ENCODE peak calls at places on chromosomes 5 and 9, in ten cellular contexts. J, P, R, E, Q, F, O, W, C and V are unnamed samples.

GRCh38 chr5:124236366-124237231 is 509.8 kb downstream of the ZNF608 start:
- DNase-seq in R (peak), C (no peak), J (peak), P (no peak), F (peak), Q (no peak), O (no peak), E (no peak), W (no peak), V (no peak)

GRCh38 chr5:34589832-34590231 is 66.3 kb upstream of the RAI14 start:
- DNase-seq in E (no peak), R (no peak), J (no peak), F (no peak), C (no peak), Q (no peak), W (no peak), P (no peak), O (no peak), V (no peak)

GRCh38 chr5:13234-13633 is 78.7 kb upstream of the PLEKHG4B start:
- DNase-seq in W (no peak), Q (no peak), J (no peak), O (no peak), E (no peak), F (no peak), P (no peak), C (no peak), R (no peak), V (no peak)

GRCh38 chr5:127068771-127069330 is 4.5 kb downstream of the C5orf63 start:
- DNase-seq in J (no peak), R (peak), F (peak), W (peak), E (no peak), Q (no peak), C (no peak), P (no peak), O (no peak), V (no peak)

GRCh38 chr9:79012561-79012960 is 559.2 kb upstream of the TLE4 start:
- DNase-seq in F (peak), P (no peak), C (no peak), E (no peak), J (peak), O (no peak), Q (no peak), R (peak), W (no peak), V (peak)

GRCh38 chr5:72790188-72790587 is 26.3 kb upstream of the TNPO1 start:
- DNase-seq in E (no peak), J (peak), C (no peak), W (no peak), O (no peak), R (peak), Q (no peak), F (no peak), P (no peak), V (no peak)

GRCh38 chr9:93698140-93698908 is 121.9 kb downstream of the PHF2 start:
- DNase-seq in R (no peak), E (no peak), O (peak), W (no peak), J (no peak), F (no peak), P (peak), C (no peak), Q (no peak), V (no peak)

GRCh38 chr5:180683523-180683922 is 34.1 kb upstream of the FLT4 start:
- DNase-seq in Q (no peak), F (no peak), W (no peak), C (no peak), E (no peak), P (no peak), R (no peak), J (no peak), O (no peak), V (no peak)

GRCh38 chr5:146699729-146700430 is 178.7 kb downstream of the PPP2R2B start:
- DNase-seq in P (no peak), E (no peak), W (no peak), C (no peak), R (no peak), F (no peak), J (no peak), O (no peak), Q (no peak), V (no peak)

GRCh38 chr5:138974227-138975063 is 99.3 kb upstream of the LRRTM2 start:
- DNase-seq in C (no peak), O (no peak), W (no peak), P (no peak), Q (no peak), F (peak), E (no peak), R (peak), J (no peak), V (no peak)

GRCh38 chr5:131475416-131476045 is 159.5 kb downstream of the RAPGEF6 start:
- DNase-seq in P (no peak), O (no peak), W (peak), C (no peak), E (no peak), F (peak), R (no peak), J (no peak), Q (no peak), V (no peak)

GRCh38 chr9:6930827-6931226 is 173.1 kb downstream of the KDM4C start:
- DNase-seq in P (no peak), F (peak), J (peak), C (no peak), E (no peak), O (no peak), R (peak), W (no peak), Q (no peak), V (no peak)

GRCh38 chr9:18448101-18448500 is 25.9 kb upstream of the ADAMTSL1 start:
- DNase-seq in O (no peak), C (no peak), E (no peak), F (no peak), P (no peak), W (no peak), Q (no peak), J (no peak), R (no peak), V (no peak)

GRCh38 chr5:174418809-174419522 is 305.4 kb upstream of the MSX2 start:
- DNase-seq in C (peak), P (no peak), J (peak), R (no peak), Q (no peak), E (peak), O (no peak), F (peak), W (peak), V (no peak)

GRCh38 chr5:174970502-174970901 is 246.1 kb downstream of the MSX2 start:
- DNase-seq in E (no peak), C (no peak), Q (no peak), O (no peak), F (no peak), J (no peak), P (no peak), W (no peak), R (no peak), V (no peak)

GRCh38 chr5:134464988-134465855 is 53.5 kb upstream of the CDKN2AIPNL start:
- DNase-seq in W (no peak), R (no peak), E (no peak), Q (no peak), C (peak), O (peak), J (peak), P (peak), F (no peak), V (no peak)

GRCh38 chr5:143405063-143405746 is 1.7 kb upstream of the NR3C1 start:
- DNase-seq in J (peak), O (peak), R (peak), P (peak), C (peak), F (peak), W (peak), Q (peak), E (peak), V (no peak)

GRCh38 chr5:136038635-136039034 is 9.8 kb downstream of the TGFBI start:
- DNase-seq in E (no peak), Q (no peak), J (no peak), R (peak), O (no peak), F (peak), P (peak), W (no peak), C (no peak), V (no peak)

GRCh38 chr5:1736889-1737711 is 62.5 kb downstream of the MRPL36 start:
- DNase-seq in R (no peak), P (no peak), J (no peak), W (peak), E (no peak), Q (no peak), O (peak), F (no peak), C (no peak), V (no peak)

GRCh38 chr9:124527781-124528180 is 20.6 kb upstream of the NR5A1 start:
- DNase-seq in W (peak), R (peak), F (no peak), P (no peak), J (no peak), E (no peak), O (no peak), C (no peak), Q (no peak), V (no peak)

GRCh38 chr5:3310551-3311340 is 284.9 kb upstream of the IRX1 start:
- DNase-seq in Q (no peak), J (peak), P (no peak), C (no peak), O (no peak), E (no peak), F (peak), W (no peak), R (peak), V (peak)

GRCh38 chr9:36152741-36153438 is 16.3 kb upstream of the CCIN start:
- DNase-seq in F (no peak), P (peak), C (no peak), J (no peak), W (no peak), Q (no peak), O (peak), E (no peak), R (no peak), V (no peak)

GRCh38 chr9:131012023-131012334 is 3.0 kb downstream of the LAMC3 start:
- DNase-seq in P (no peak), Q (no peak), R (no peak), J (no peak), W (no peak), E (no peak), F (peak), O (no peak), C (no peak), V (no peak)

GRCh38 chr9:101592788-101593187 is 2.0 kb downstream of the PPP3R2 start:
- DNase-seq in C (no peak), R (no peak), E (no peak), J (peak), P (no peak), Q (no peak), W (peak), F (no peak), O (no peak), V (no peak)

GRCh38 chr5:137743031-137743640 is 7.2 kb upstream of the KLHL3 start:
- DNase-seq in W (peak), J (peak), E (peak), F (peak), O (no peak), P (no peak), R (peak), Q (peak), C (no peak), V (peak)

GRCh38 chr9:33013962-33014664 is 11.0 kb upstream of the DNAJA1 start:
- DNase-seq in R (no peak), C (no peak), Q (no peak), E (no peak), W (peak), J (no peak), O (no peak), F (no peak), P (no peak), V (no peak)

GRCh38 chr5:115847290-115847689 is 5.6 kb downstream of the AP3S1 start:
- DNase-seq in W (no peak), F (no peak), R (no peak), E (no peak), J (peak), Q (no peak), P (no peak), C (no peak), O (no peak), V (peak)

GRCh38 chr9:4097490-4097889 is 202.4 kb downstream of the GLIS3 start:
- DNase-seq in P (no peak), W (no peak), Q (no peak), O (no peak), E (no peak), F (peak), R (peak), J (no peak), C (no peak), V (no peak)

GRCh38 chr5:111043712-111044506 is 27.6 kb upstream of the TSLP start:
- DNase-seq in W (no peak), P (no peak), F (peak), Q (no peak), C (no peak), R (peak), O (no peak), J (peak), E (no peak), V (no peak)

DNA sequence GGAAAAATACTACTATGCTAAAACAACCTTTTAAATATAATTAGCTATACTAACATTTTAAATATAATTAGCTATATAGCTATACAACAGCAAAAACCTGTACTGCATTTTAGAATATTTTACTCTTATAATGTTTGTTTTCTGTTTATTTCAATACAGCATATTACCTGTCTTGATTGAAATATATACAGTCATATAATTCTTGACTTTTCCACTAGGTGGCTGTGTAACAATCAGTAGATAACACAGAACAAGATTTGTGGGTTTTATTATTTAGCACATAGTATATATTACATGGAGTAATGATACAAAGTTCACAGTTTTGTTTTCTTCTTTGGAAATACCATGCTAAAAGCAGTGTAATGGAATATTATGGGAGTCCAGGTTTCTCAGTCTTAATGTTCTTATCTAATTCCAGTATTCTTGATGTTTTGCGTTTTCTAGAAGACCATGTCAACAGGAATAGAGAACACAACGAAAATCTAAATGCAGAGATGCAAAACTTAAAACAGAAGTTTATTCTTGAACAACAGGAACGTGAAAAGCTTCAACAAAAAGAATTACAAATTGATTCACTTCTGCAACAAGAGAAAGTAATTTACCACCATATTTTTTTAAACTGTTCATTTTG is 13.3 kb downstream of the HMMR start:
- DNase-seq in P (no peak), O (no peak), C (no peak), J (no peak), F (peak), E (no peak), R (peak), W (no peak), Q (no peak), V (no peak)
- TF ChIP-seq CTCF in P (peak), O (peak), C (peak), J (peak), F (peak), E (no peak), R (peak), W (peak), Q (peak), V (no peak)

GRCh38 chr5:149605998-149606721 is 24.9 kb downstream of the ARHGEF37 start:
- DNase-seq in Q (no peak), C (peak), R (peak), W (peak), E (no peak), P (no peak), J (peak), F (peak), O (no peak), V (peak)

GRCh38 chr5:149603210-149603609 is 21.9 kb downstream of the ARHGEF37 start:
- DNase-seq in C (no peak), J (peak), O (no peak), W (no peak), P (no peak), E (no peak), F (no peak), Q (no peak), R (no peak), V (no peak)

GRCh38 chr5:149608936-149609502 is 27.7 kb downstream of the ARHGEF37 start:
- DNase-seq in F (no peak), J (peak), C (no peak), R (no peak), E (no peak), O (no peak), W (no peak), Q (no peak), P (no peak), V (no peak)

GRCh38 chr5:149604321-149604720 is 23.0 kb downstream of the ARHGEF37 start:
- DNase-seq in F (no peak), Q (no peak), E (no peak), P (no peak), R (no peak), J (no peak), C (no peak), W (no peak), O (no peak), V (no peak)

DNA sequence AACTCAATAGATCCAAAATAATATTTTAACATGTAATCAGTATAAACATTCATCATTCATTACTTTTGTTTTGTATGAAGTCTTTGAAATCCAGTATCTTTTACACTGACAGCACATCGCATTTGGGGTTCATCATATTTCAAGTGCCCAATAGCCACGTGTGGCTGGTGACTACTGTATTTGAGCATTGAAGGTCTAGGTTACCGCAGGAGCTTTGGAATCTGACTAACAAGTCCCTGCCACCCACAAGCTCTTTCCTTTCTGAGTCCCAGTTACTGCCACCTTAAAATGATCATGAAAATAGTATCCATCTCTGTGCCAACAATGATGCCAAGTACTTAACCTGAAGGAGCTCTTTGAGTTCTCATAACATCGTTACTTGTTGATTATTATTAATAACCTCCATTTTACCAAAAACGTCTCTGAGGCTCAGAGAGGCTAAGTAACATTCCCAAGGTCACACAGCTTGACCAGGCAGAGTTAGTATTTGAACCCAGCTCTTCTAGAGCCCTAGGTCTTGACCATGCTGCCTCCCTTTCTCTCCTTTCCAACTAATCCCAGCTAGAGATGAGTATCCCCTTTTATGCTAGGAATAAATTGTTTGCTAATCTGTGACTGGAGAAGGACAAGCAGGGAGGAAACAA is 24.2 kb downstream of the ARHGEF37 start:
- DNase-seq in J (peak), Q (no peak), O (no peak), C (no peak), R (no peak), W (no peak), F (no peak), E (no peak), P (no peak), V (no peak)
- TF ChIP-seq CTCF in J (no peak), Q (no peak), O (no peak), C (no peak), R (no peak), W (no peak), F (no peak), E (no peak), P (no peak), V (no peak)

DNA sequence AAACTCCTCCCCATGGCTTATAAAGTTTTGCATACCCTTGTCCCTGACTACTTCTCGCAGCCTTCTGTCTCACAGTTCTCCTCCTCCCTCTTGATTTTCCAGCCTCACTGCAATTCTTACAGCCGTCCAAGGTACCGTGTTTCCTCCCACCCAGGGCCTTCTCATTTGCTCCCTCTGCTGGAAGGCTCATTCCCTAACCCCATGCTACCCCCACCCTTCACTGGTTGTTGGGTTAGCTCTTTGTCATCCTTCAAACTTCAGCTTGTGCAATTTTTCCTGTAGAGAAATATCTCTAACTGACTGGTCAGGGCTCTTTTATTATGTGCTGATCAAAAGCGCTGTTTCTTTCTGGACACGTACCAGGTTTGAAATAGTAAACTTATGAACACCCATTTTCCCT is 329.2 kb downstream of the EBF1 start:
- DNase-seq in P (no peak), R (no peak), Q (no peak), J (peak), W (peak), F (peak), O (no peak), E (no peak), C (no peak), V (no peak)
- TF ChIP-seq CTCF in P (no peak), R (peak), Q (no peak), J (no peak), W (peak), F (peak), O (peak), E (no peak), C (peak), V (peak)

GRCh38 chr9:134887219-134887618 is 6.6 kb downstream of the FCN2 start:
- DNase-seq in W (no peak), Q (no peak), C (no peak), P (no peak), O (no peak), R (no peak), F (no peak), J (no peak), E (no peak), V (no peak)
- TF ChIP-seq CTCF in W (no peak), Q (no peak), C (no peak), P (no peak), O (no peak), R (no peak), F (no peak), J (no peak), E (no peak), V (no peak)

DNA sequence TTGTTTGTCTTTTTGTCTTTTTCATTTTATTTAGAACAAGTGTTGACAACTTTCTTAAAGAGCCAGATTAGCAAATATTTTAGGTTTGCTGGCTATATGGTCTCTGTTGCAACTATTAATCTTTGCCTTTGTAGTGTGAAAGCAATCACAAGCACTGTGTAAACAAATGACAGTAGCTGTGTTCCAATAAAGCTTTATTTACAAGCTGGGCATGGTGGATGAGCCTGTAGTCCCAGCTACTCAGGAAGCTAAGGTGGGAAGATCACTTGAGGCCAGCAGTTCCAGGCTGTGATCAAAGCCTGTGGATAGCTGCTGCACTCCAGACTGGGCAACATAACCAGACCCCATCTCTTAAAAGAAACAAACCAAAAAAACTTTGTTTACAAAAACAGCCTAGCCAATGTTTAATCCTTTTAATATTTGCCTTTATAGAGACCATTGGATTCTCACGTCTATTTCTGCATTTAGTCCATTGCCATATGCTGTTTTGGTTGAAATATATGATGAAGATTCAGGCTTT is 2.5 kb downstream of the C5orf22 start:
- DNase-seq in E (no peak), J (no peak), F (no peak), P (no peak), W (no peak), C (no peak), O (no peak), Q (no peak), R (no peak), V (no peak)
- TF ChIP-seq CTCF in E (no peak), J (no peak), F (no peak), P (no peak), W (no peak), C (no peak), O (no peak), Q (no peak), R (no peak), V (no peak)

DNA sequence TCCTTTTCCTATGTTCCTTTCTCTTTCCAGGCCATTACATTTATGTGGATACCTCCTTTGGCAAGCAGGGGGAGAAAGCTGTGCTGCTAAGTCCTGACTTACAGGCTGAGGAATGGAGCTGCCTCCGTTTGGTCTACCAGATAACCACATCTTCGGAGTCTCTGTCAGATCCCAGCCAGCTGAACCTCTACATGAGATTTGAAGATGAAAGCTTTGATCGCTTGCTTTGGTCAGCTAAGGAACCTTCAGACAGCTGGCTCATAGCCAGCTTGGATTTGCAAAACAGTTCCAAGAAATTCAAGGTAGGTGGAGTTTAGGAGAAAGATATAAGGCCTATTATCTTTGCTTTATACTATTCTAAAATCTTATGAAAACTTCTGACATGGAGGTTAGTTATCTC is 64.5 kb downstream of the MAMDC2 start:
- DNase-seq in F (peak), C (no peak), Q (no peak), O (no peak), J (no peak), R (peak), E (no peak), W (no peak), P (no peak), V (no peak)
- TF ChIP-seq CTCF in F (peak), C (no peak), Q (no peak), O (peak), J (no peak), R (no peak), E (no peak), W (no peak), P (no peak), V (no peak)